ENCODE peak calls at places on chromosomes 7 and 10, in ten cellular contexts. Y, H, C, S, F, W, X, G, B and R are unnamed samples.

GRCh38 chr10:97759157-97759980 is 12.4 kb downstream of the SFRP5 start:
- DNase-seq in X (peak), F (peak), B (peak), H (peak), Y (no peak), C (peak), G (peak), W (peak), S (peak), R (no peak)

GRCh38 chr10:133391249-133391635 is 2.7 kb upstream of the MTG1 start:
- DNase-seq in F (no peak), Y (no peak), H (no peak), C (no peak), G (no peak), W (no peak), S (no peak), B (no peak), X (no peak), R (no peak)

GRCh38 chr10:96044686-96045085 is 1.3 kb downstream of the CCNJ start:
- DNase-seq in X (no peak), C (no peak), H (no peak), S (no peak), W (no peak), B (no peak), F (no peak), G (no peak), Y (no peak), R (no peak)

GRCh38 chr10:62384057-62384446 is 9.9 kb downstream of the ZNF365 start:
- DNase-seq in S (no peak), C (no peak), F (no peak), B (no peak), W (peak), H (peak), G (peak), Y (no peak), X (no peak), R (no peak)

GRCh38 chr10:102375867-102376266 is 19.6 kb upstream of the NFKB2 start:
- DNase-seq in B (no peak), W (no peak), C (no peak), F (no peak), G (no peak), Y (no peak), H (no peak), S (no peak), X (no peak), R (no peak)

GRCh38 chr7:141585592-141586510 is 34.6 kb downstream of the AGK start:
- DNase-seq in G (no peak), Y (no peak), S (no peak), H (peak), C (no peak), F (no peak), B (no peak), W (no peak), X (no peak), R (no peak)

GRCh38 chr10:132306951-132307751 is 599 bp downstream of the STK32C start:
- DNase-seq in F (peak), B (peak), H (no peak), Y (peak), G (peak), W (peak), X (no peak), S (no peak), C (peak), R (no peak)

GRCh38 chr7:55043691-55044090 is 24.9 kb downstream of the EGFR start:
- DNase-seq in W (no peak), X (no peak), C (peak), S (no peak), F (no peak), H (no peak), B (no peak), Y (no peak), G (no peak), R (no peak)

GRCh38 chr10:89426230-89426868 is 12.0 kb downstream of the IFIT5 start:
- DNase-seq in X (no peak), C (peak), B (no peak), S (no peak), W (peak), Y (peak), G (no peak), H (peak), F (no peak), R (no peak)

GRCh38 chr7:154912921-154913644 is 89.8 kb downstream of the PAXIP1 start:
- DNase-seq in S (no peak), Y (no peak), G (no peak), B (no peak), F (no peak), C (no peak), X (no peak), H (no peak), W (no peak), R (no peak)

GRCh38 chr7:111796671-111797070 is 234.4 kb upstream of the IMMP2L start:
- DNase-seq in S (no peak), F (no peak), H (no peak), B (no peak), X (no peak), W (no peak), C (peak), G (no peak), Y (no peak), R (no peak)

GRCh38 chr7:45088821-45089313 is at the start of gene NACAD:
- DNase-seq in F (peak), W (no peak), S (peak), C (peak), H (peak), X (peak), Y (no peak), G (no peak), B (no peak), R (no peak)

GRCh38 chr10:126156012-126156411 is 232.3 kb downstream of the ADAM12 start:
- DNase-seq in F (no peak), B (no peak), W (no peak), X (no peak), Y (no peak), H (no peak), S (no peak), G (no peak), C (no peak), R (no peak)

GRCh38 chr7:80831996-80832395 is 86.9 kb downstream of the SEMA3C start:
- DNase-seq in S (no peak), F (no peak), X (no peak), G (no peak), H (no peak), B (no peak), Y (no peak), C (no peak), W (no peak), R (no peak)

GRCh38 chr7:4650471-4651047 is 31.5 kb upstream of the FOXK1 start:
- DNase-seq in S (peak), B (peak), Y (peak), C (no peak), X (peak), F (peak), H (peak), G (no peak), W (no peak), R (no peak)

GRCh38 chr10:119362122-119362521 is 154.8 kb downstream of the GRK5 start:
- DNase-seq in H (no peak), G (no peak), W (no peak), B (no peak), C (no peak), S (no peak), F (no peak), Y (peak), X (no peak), R (no peak)

GRCh38 chr7:149497467-149498261 is at the start of gene ZNF746:
- DNase-seq in W (peak), G (peak), Y (peak), F (peak), B (peak), H (peak), S (peak), C (peak), X (peak), R (peak)

GRCh38 chr10:60413306-60414012 is 23.8 kb upstream of the ANK3 start:
- DNase-seq in F (no peak), B (no peak), S (no peak), W (peak), Y (no peak), G (no peak), X (no peak), C (peak), H (no peak), R (no peak)

GRCh38 chr7:45863715-45864114 is 9.2 kb downstream of the CCDC201 start:
- DNase-seq in C (peak), W (peak), B (no peak), Y (no peak), G (no peak), S (no peak), X (no peak), H (no peak), F (peak), R (no peak)

GRCh38 chr10:63273575-63273974 is 140.4 kb downstream of the NRBF2 start:
- DNase-seq in B (no peak), Y (no peak), F (no peak), S (no peak), G (no peak), C (no peak), W (no peak), H (no peak), X (no peak), R (no peak)

GRCh38 chr10:96840841-96841518 is 8.9 kb downstream of the LCOR start:
- DNase-seq in H (no peak), S (no peak), F (no peak), X (no peak), C (peak), Y (no peak), W (peak), G (no peak), B (no peak), R (no peak)

GRCh38 chr10:131788386-131788785 is 112.4 kb upstream of the PPP2R2D start:
- DNase-seq in B (no peak), S (no peak), X (no peak), Y (no peak), H (no peak), W (no peak), C (no peak), G (no peak), F (no peak), R (no peak)

GRCh38 chr10:119189811-119190282 is 11.2 kb upstream of the PRDX3 start:
- DNase-seq in Y (no peak), H (no peak), B (no peak), G (no peak), W (no peak), X (peak), S (no peak), C (no peak), F (no peak), R (no peak)

GRCh38 chr7:11373546-11374142 is 400.0 kb downstream of the PHF14 start:
- DNase-seq in H (no peak), F (no peak), W (no peak), Y (no peak), B (no peak), X (no peak), G (no peak), S (no peak), C (no peak), R (no peak)